ENCODE peak calls at places on chromosomes 7 and 10, in five cellular contexts. U, L, G, B and T are unnamed samples.

GRCh38 chr7:153524070-153524601 is 528.1 kb upstream of the DPP6 start:
- DNase-seq in U (no peak), L (no peak), G (no peak), B (no peak), T (no peak)

GRCh38 chr7:130152270-130153141 is 52.7 kb downstream of the TMEM209 start:
- DNase-seq in U (no peak), L (no peak), G (no peak), B (no peak), T (no peak)

GRCh38 chr7:138981332-138982203 is at the start of gene KIAA1549:
- DNase-seq in U (peak; percentile 65), L (no peak), G (peak; percentile 41), B (peak; percentile 82), T (peak; percentile 60)

GRCh38 chr7:7129381-7129780 is 53.0 kb upstream of the C1GALT1 start:
- DNase-seq in U (no peak), L (no peak), G (no peak), B (no peak), T (no peak)

GRCh38 chr7:31814187-31814586 is 127.2 kb downstream of the PPP1R17 start:
- DNase-seq in U (no peak), L (no peak), G (no peak), B (no peak), T (no peak)

GRCh38 chr10:132118366-132118765 is 52.6 kb downstream of the JAKMIP3 start:
- DNase-seq in U (peak; percentile 46), L (no peak), G (no peak), B (no peak), T (no peak)

GRCh38 chr10:49243610-49244283 is 55.2 kb upstream of the C10orf71 start:
- DNase-seq in U (no peak), L (no peak), G (no peak), B (no peak), T (no peak)

GRCh38 chr10:20040012-20040411 is 223.8 kb downstream of the PLXDC2 start:
- DNase-seq in U (no peak), L (no peak), G (no peak), B (no peak), T (no peak)

GRCh38 chr7:51307811-51308737 is 8.5 kb downstream of the COBL start:
- DNase-seq in U (no peak), L (no peak), G (no peak), B (no peak), T (no peak)

GRCh38 chr7:91651986-91652385 is 228.5 kb downstream of the MTERF1 start:
- DNase-seq in U (no peak), L (no peak), G (no peak), B (no peak), T (no peak)

GRCh38 chr10:130983749-130984148 is 327.8 kb downstream of the TCERG1L start:
- DNase-seq in U (no peak), L (no peak), G (no peak), B (no peak), T (no peak)

GRCh38 chr10:118768041-118768933 is 13.5 kb upstream of the CACUL1 start:
- DNase-seq in U (no peak), L (no peak), G (no peak), B (no peak), T (no peak)

GRCh38 chr10:98270026-98270740 is 2.2 kb upstream of the LOXL4 start:
- DNase-seq in U (no peak), L (no peak), G (no peak), B (no peak), T (no peak)
- H3K4me3 ChIP-seq in U (no peak overlapping the region), L (no peak overlapping the region), G (no peak overlapping the region), B (no peak overlapping the region), T (no peak overlapping the region)

DNA sequence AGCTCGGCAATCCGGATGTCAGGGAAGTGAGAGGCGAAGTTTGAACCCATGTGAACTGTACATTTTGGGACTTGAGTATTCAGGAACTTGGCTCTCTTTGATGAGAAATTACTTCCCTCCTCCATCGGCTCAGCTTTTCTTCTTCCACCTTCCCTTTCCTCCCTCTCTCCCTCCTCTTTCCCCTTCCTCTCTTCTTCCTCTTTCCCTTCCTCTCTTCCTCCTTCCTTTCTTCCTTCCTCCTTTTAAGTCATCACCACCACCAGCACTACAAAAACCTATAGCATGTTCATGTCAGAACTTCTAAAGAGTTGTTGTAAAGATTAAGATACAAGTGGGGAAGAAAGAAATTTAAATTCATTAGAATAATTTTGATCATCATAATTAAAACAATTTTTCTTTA is 31.9 kb upstream of the CDHR3 start:
- DNase-seq in U (no peak), L (no peak), G (no peak), B (no peak), T (no peak)
- H3K4me1 ChIP-seq in U (no peaks in the 10 kb centered on the region), L (peaks cover 10% of the 10 kb centered on the region), G (no peaks in the 10 kb centered on the region), B (peaks cover 9% of the 10 kb centered on the region), T (peaks cover 21% of the 10 kb centered on the region)

DNA sequence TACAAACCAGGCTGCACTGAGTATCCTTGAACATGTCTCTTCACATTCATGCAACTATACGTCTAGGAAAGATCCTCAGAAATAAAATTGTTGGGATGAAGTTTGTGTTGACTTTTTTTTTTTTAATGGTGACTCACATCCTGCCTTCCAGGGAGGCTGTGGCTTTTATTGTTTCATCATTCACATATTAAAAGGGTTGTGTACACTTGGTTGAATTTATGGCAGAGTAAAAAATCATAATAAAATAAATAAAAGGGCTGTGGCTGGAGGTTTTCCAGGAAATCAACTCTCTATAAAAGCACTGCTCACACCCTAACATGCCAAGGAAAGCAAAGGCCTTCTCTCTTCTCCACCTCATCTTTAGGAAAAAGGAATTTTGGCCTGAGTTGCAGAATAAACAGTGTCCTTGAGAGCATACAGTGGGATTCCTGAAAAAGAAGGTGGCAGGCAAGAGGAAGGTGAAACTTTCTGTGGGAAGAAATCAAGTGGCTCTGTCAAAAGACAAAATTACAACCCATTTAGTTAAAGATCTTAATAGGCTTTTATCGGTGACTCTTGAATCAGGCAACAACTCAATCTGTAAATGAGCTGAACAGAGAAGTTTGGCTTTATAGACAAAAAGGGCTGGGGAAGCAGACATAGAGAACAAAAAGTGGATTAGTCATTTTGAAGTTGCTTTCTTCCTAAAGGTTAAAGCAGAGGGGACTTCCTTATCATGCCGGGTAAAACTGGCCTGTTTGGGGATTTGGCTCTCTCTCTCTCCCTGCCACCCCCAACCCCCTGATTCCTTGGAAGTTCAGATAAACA is 41.6 kb upstream of the FHIP2A start:
- DNase-seq in U (no peak), L (no peak), G (no peak), B (no peak), T (no peak)
- H3K27ac ChIP-seq in U (no peak overlapping the region), L (peak overlapping the region; percentile 55), G (peak overlapping the region; percentile 29), B (no peak overlapping the region), T (no peak overlapping the region)

DNA sequence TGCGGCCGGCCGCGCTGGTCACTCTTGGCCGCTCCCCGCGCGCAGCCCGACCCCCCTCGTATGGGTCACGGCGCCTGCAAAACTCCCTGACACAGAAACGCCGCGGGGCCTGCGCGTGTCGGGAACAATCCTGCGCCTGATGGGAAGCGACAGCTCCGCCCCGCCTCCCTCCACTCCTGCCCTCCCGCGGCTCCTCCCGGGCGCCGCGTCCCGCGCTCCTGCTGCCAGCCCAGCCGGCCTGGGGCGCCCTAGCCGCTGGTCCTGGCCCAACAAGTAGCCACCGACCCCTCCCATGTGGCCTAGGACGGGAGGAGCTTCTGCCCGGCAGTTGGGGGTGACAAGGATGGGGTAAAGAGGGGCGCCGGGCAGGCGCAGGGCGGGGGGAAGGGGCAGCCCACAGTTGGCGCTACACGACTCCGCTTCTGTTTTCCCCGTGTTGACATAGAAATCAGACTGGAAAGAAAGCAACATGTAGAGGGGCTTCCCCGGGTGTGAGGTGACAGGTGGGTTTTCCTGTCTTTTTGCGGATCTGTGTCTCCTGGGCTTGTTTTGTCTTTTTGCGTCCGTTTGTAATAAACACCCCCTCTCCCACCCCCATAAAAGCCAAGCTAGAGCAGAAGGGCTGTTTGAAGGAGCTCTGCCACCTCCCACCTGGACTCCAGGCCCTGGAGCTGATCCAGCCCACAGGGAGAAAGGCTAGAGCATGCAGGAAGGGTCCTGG is 35.1 kb upstream of the PAX2 start:
- DNase-seq in U (no peak), L (no peak), G (no peak), B (no peak), T (peak; percentile 66)
- H3K4me3 ChIP-seq in U (no peak overlapping the region), L (peak overlapping the region; percentile 23), G (no peak overlapping the region), B (peak overlapping the region; percentile 27), T (peak overlapping the region; percentile 53)

GRCh38 chr10:80457554-80458262 is 3.6 kb downstream of the TSPAN14 start:
- DNase-seq in U (no peak), L (no peak), G (no peak), B (no peak), T (no peak)

GRCh38 chr10:80460399-80461207 is 6.5 kb downstream of the TSPAN14 start:
- DNase-seq in U (no peak), L (no peak), G (peak; percentile 84), B (peak; percentile 91), T (no peak)

GRCh38 chr10:80458263-80458625 is 4.1 kb downstream of the TSPAN14 start:
- DNase-seq in U (no peak), L (no peak), G (no peak), B (no peak), T (no peak)

GRCh38 chr10:80458638-80459037 is 4.5 kb downstream of the TSPAN14 start:
- DNase-seq in U (no peak), L (no peak), G (no peak), B (no peak), T (no peak)

GRCh38 chr10:80459047-80459865 is 5.1 kb downstream of the TSPAN14 start:
- DNase-seq in U (peak; percentile 84), L (peak; percentile 61), G (peak; percentile 85), B (peak; percentile 26), T (peak; percentile 97)
- H3K4me1 ChIP-seq in U (no peaks in the 10 kb centered on the region), L (peaks cover 85% of the 10 kb centered on the region), G (peaks cover 27% of the 10 kb centered on the region), B (peaks cover 59% of the 10 kb centered on the region), T (peaks cover 52% of the 10 kb centered on the region)

GRCh38 chr7:155735442-155736118 is 76.7 kb downstream of the SHH start:
- DNase-seq in U (no peak), L (no peak), G (no peak), B (no peak), T (no peak)

GRCh38 chr7:155738104-155738503 is 74.2 kb downstream of the SHH start:
- DNase-seq in U (no peak), L (no peak), G (no peak), B (no peak), T (no peak)

GRCh38 chr7:155739538-155740140 is 72.6 kb downstream of the SHH start:
- DNase-seq in U (no peak), L (no peak), G (no peak), B (no peak), T (no peak)

GRCh38 chr7:155738652-155739537 is 73.4 kb downstream of the SHH start:
- DNase-seq in U (peak; percentile 80), L (peak; percentile 88), G (peak; percentile 74), B (peak; percentile 83), T (peak; percentile 16)

GRCh38 chr7:155737590-155737989 is 74.7 kb downstream of the SHH start:
- DNase-seq in U (no peak), L (no peak), G (no peak), B (no peak), T (no peak)
- H3K27ac ChIP-seq in U (no peak overlapping the region), L (no peak overlapping the region), G (no peak overlapping the region), B (no peak overlapping the region), T (no peak overlapping the region)

GRCh38 chr7:116691664-116692063 is 19.7 kb downstream of the MET start:
- DNase-seq in U (no peak), L (peak; percentile 36), G (no peak), B (no peak), T (no peak)

GRCh38 chr7:116686812-116687419 is 14.9 kb downstream of the MET start:
- DNase-seq in U (no peak), L (no peak), G (no peak), B (no peak), T (no peak)

GRCh38 chr7:116686033-116686432 is 14.0 kb downstream of the MET start:
- DNase-seq in U (no peak), L (no peak), G (no peak), B (no peak), T (no peak)

GRCh38 chr7:116689787-116690186 is 17.8 kb downstream of the MET start:
- DNase-seq in U (no peak), L (no peak), G (peak; percentile 58), B (no peak), T (no peak)

GRCh38 chr7:116687801-116688201 is 15.8 kb downstream of the MET start:
- DNase-seq in U (no peak), L (no peak), G (no peak), B (no peak), T (peak; percentile 16)
- H3K4me3 ChIP-seq in U (no peak overlapping the region), L (no peak overlapping the region), G (no peak overlapping the region), B (no peak overlapping the region), T (no peak overlapping the region)